ENCODE peak calls at places on chromosomes 6 and 20, in ten cellular contexts. N, B, O, W, Y, P, D, F, T and V are unnamed samples.

GRCh38 chr6:109869398-109870165 is 108.5 kb upstream of the GPR6 start:
- DNase-seq in N (no peak), B (no peak), O (peak), W (no peak), Y (peak), P (no peak), D (no peak), F (no peak), T (no peak), V (no peak)

GRCh38 chr20:13844296-13844695 is 59.5 kb downstream of the NDUFAF5 start:
- DNase-seq in N (no peak), B (no peak), O (no peak), W (no peak), Y (no peak), P (no peak), D (no peak), F (no peak), T (no peak), V (no peak)

GRCh38 chr6:121932071-121933009 is 467.1 kb upstream of the HSF2 start:
- DNase-seq in N (peak), B (peak), O (peak), W (no peak), Y (no peak), P (peak), D (no peak), F (no peak), T (peak), V (peak)

GRCh38 chr6:157074969-157075368 is 248.3 kb downstream of the TMEM242 start:
- DNase-seq in N (no peak), B (no peak), O (no peak), W (no peak), Y (no peak), P (no peak), D (no peak), F (peak), T (no peak), V (no peak)

GRCh38 chr6:37200085-37200484 is 30.1 kb downstream of the PIM1 start:
- DNase-seq in N (no peak), B (no peak), O (no peak), W (no peak), Y (no peak), P (no peak), D (no peak), F (no peak), T (no peak), V (no peak)

GRCh38 chr6:2751871-2752270 is 1.1 kb upstream of the MYLK4 start:
- DNase-seq in N (no peak), B (no peak), O (no peak), W (no peak), Y (no peak), P (no peak), D (no peak), F (no peak), T (no peak), V (no peak)

GRCh38 chr20:57672164-57672563 is 37.7 kb downstream of the PMEPA1 start:
- DNase-seq in N (no peak), B (no peak), O (no peak), W (no peak), Y (peak), P (no peak), D (no peak), F (peak), T (peak), V (peak)

GRCh38 chr6:49202923-49203322 is 260.1 kb downstream of the MMUT start:
- DNase-seq in N (no peak), B (no peak), O (no peak), W (no peak), Y (no peak), P (no peak), D (no peak), F (no peak), T (no peak), V (no peak)

GRCh38 chr20:4886771-4887527 is 114.4 kb downstream of the SLC23A2 start:
- DNase-seq in N (no peak), B (no peak), O (no peak), W (no peak), Y (no peak), P (no peak), D (no peak), F (peak), T (no peak), V (no peak)

GRCh38 chr6:137182654-137183073 is 9.2 kb upstream of the IL22RA2 start:
- DNase-seq in N (no peak), B (no peak), O (no peak), W (no peak), Y (no peak), P (no peak), D (no peak), F (no peak), T (no peak), V (no peak)

GRCh38 chr6:44266347-44266746 is 996 bp upstream of the NFKBIE start:
- DNase-seq in N (no peak), B (no peak), O (no peak), W (no peak), Y (no peak), P (no peak), D (no peak), F (no peak), T (no peak), V (no peak)

GRCh38 chr6:168582581-168582981 is 141.6 kb downstream of the SMOC2 start:
- DNase-seq in N (no peak), B (no peak), O (no peak), W (no peak), Y (no peak), P (no peak), D (no peak), F (no peak), T (no peak), V (no peak)

GRCh38 chr20:3805594-3806264 is 9.6 kb downstream of the CDC25B start:
- DNase-seq in N (peak), B (no peak), O (peak), W (no peak), Y (no peak), P (no peak), D (no peak), F (no peak), T (peak), V (no peak)

GRCh38 chr6:4644962-4645361 is 131.2 kb upstream of the CDYL start:
- DNase-seq in N (no peak), B (no peak), O (no peak), W (no peak), Y (no peak), P (no peak), D (no peak), F (no peak), T (no peak), V (peak)

GRCh38 chr6:7628479-7628878 is 38.5 kb downstream of the SNRNP48 start:
- DNase-seq in N (no peak), B (no peak), O (no peak), W (no peak), Y (no peak), P (no peak), D (no peak), F (no peak), T (no peak), V (no peak)